ENCODE peak calls at places on chromosomes 13 and 19, in seven cellular contexts. One of them, this sample, is unnamed.

GRCh38 chr19:52935434-52935833 is 12.2 kb upstream of the ZNF888 start:
- DNase-seq in ovary: no peak
- DNase-seq in tibial nerve: no peak
- DNase-seq in suprapubic skin: no peak
- DNase-seq in A549: no peak
- DNase-seq in upper lobe of left lung: no peak
- DNase-seq in transverse colon: peak
- DNase-seq in this sample: peak

GRCh38 chr13:36530050-36530789 is 97.9 kb downstream of the CCNA1 start:
- DNase-seq in ovary: no peak
- DNase-seq in tibial nerve: no peak
- DNase-seq in suprapubic skin: no peak
- DNase-seq in A549: no peak
- DNase-seq in upper lobe of left lung: no peak
- DNase-seq in transverse colon: no peak
- DNase-seq in this sample: no peak

GRCh38 chr13:73428137-73428536 is 369.3 kb downstream of the KLF5 start:
- DNase-seq in ovary: no peak
- DNase-seq in tibial nerve: no peak
- DNase-seq in suprapubic skin: no peak
- DNase-seq in A549: peak
- DNase-seq in upper lobe of left lung: no peak
- DNase-seq in transverse colon: no peak
- DNase-seq in this sample: no peak

GRCh38 chr13:97401421-97401820 is 32.5 kb upstream of the RAP2A start:
- DNase-seq in ovary: no peak
- DNase-seq in tibial nerve: no peak
- DNase-seq in suprapubic skin: no peak
- DNase-seq in A549: no peak
- DNase-seq in upper lobe of left lung: no peak
- DNase-seq in transverse colon: no peak
- DNase-seq in this sample: no peak

GRCh38 chr19:51742736-51743288 is 8.9 kb downstream of the FPR1 start:
- DNase-seq in ovary: no peak
- DNase-seq in tibial nerve: no peak
- DNase-seq in suprapubic skin: no peak
- DNase-seq in A549: no peak
- DNase-seq in upper lobe of left lung: no peak
- DNase-seq in transverse colon: no peak
- DNase-seq in this sample: no peak

GRCh38 chr19:3333020-3333583 is 33.3 kb upstream of the NFIC start:
- DNase-seq in ovary: no peak
- DNase-seq in tibial nerve: no peak
- DNase-seq in suprapubic skin: no peak
- DNase-seq in A549: no peak
- DNase-seq in upper lobe of left lung: no peak
- DNase-seq in transverse colon: no peak
- DNase-seq in this sample: no peak

GRCh38 chr13:109500146-109500773 is 286.1 kb downstream of the IRS2 start:
- DNase-seq in ovary: peak
- DNase-seq in tibial nerve: no peak
- DNase-seq in suprapubic skin: no peak
- DNase-seq in A549: peak
- DNase-seq in upper lobe of left lung: no peak
- DNase-seq in transverse colon: no peak
- DNase-seq in this sample: no peak

GRCh38 chr13:48296528-48296927 is 7.0 kb upstream of the RB1 start:
- DNase-seq in ovary: no peak
- DNase-seq in tibial nerve: no peak
- DNase-seq in suprapubic skin: no peak
- DNase-seq in A549: no peak
- DNase-seq in upper lobe of left lung: no peak
- DNase-seq in transverse colon: no peak
- DNase-seq in this sample: no peak

GRCh38 chr19:17775991-17776803 is 18.7 kb upstream of the B3GNT3 start:
- DNase-seq in ovary: no peak
- DNase-seq in tibial nerve: no peak
- DNase-seq in suprapubic skin: no peak
- DNase-seq in A549: no peak
- DNase-seq in upper lobe of left lung: peak
- DNase-seq in transverse colon: no peak
- DNase-seq in this sample: no peak

GRCh38 chr13:64546371-64546770 is 2683.8 kb downstream of the PCDH9 start:
- DNase-seq in ovary: no peak
- DNase-seq in tibial nerve: no peak
- DNase-seq in suprapubic skin: no peak
- DNase-seq in A549: no peak
- DNase-seq in upper lobe of left lung: no peak
- DNase-seq in transverse colon: no peak
- DNase-seq in this sample: no peak

GRCh38 chr19:1739960-1740629 is 13.2 kb upstream of the ONECUT3 start:
- DNase-seq in ovary: no peak
- DNase-seq in tibial nerve: no peak
- DNase-seq in suprapubic skin: no peak
- DNase-seq in A549: no peak
- DNase-seq in upper lobe of left lung: no peak
- DNase-seq in transverse colon: no peak
- DNase-seq in this sample: no peak

GRCh38 chr13:24512208-24513068 is at the start of gene PARP4:
- DNase-seq in ovary: peak
- DNase-seq in tibial nerve: peak
- DNase-seq in suprapubic skin: peak
- DNase-seq in A549: peak
- DNase-seq in upper lobe of left lung: peak
- DNase-seq in transverse colon: peak
- DNase-seq in this sample: peak

GRCh38 chr13:25151626-25152025 is 20.5 kb downstream of the AMER2 start:
- DNase-seq in ovary: no peak
- DNase-seq in tibial nerve: no peak
- DNase-seq in suprapubic skin: no peak
- DNase-seq in A549: no peak
- DNase-seq in upper lobe of left lung: no peak
- DNase-seq in transverse colon: no peak
- DNase-seq in this sample: no peak

GRCh38 chr19:48925240-48925843 is 8.2 kb upstream of the DHDH start:
- DNase-seq in ovary: no peak
- DNase-seq in tibial nerve: no peak
- DNase-seq in suprapubic skin: no peak
- DNase-seq in A549: no peak
- DNase-seq in upper lobe of left lung: no peak
- DNase-seq in transverse colon: no peak
- DNase-seq in this sample: no peak

GRCh38 chr13:111568290-111568689 is 247.8 kb downstream of the TEX29 start:
- DNase-seq in ovary: no peak
- DNase-seq in tibial nerve: no peak
- DNase-seq in suprapubic skin: no peak
- DNase-seq in A549: no peak
- DNase-seq in upper lobe of left lung: no peak
- DNase-seq in transverse colon: no peak
- DNase-seq in this sample: no peak

DNA sequence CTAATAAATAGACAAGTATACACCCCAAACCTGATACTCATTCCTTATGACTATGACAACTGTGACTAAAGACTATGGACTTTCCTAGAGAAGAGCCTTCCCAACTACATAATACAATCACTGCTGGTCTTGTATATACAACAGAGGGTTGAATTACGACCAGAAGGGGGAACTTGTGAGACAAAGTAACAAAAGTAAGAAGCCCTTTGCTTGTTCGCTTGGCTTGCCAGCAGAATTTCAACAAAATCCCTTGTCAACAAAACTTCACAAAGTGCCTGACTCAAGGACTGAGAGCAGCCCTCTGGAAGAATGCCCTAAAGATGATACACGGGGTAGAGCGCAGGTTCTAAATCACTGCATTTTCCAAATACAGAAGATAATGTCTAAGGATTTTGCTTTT is 99.4 kb downstream of the WASF3 start:
- DNase-seq in ovary: no peak
- DNase-seq in tibial nerve: no peak
- DNase-seq in suprapubic skin: no peak
- DNase-seq in A549: no peak
- DNase-seq in upper lobe of left lung: no peak
- DNase-seq in transverse colon: no peak
- DNase-seq in this sample: no peak
- TF ChIP-seq CTCF in ovary: no peak
- TF ChIP-seq CTCF in tibial nerve: no peak
- TF ChIP-seq CTCF in suprapubic skin: no peak
- TF ChIP-seq CTCF in A549: no peak
- TF ChIP-seq CTCF in upper lobe of left lung: no peak
- TF ChIP-seq CTCF in transverse colon: no peak
- TF ChIP-seq CTCF in this sample: no peak

DNA sequence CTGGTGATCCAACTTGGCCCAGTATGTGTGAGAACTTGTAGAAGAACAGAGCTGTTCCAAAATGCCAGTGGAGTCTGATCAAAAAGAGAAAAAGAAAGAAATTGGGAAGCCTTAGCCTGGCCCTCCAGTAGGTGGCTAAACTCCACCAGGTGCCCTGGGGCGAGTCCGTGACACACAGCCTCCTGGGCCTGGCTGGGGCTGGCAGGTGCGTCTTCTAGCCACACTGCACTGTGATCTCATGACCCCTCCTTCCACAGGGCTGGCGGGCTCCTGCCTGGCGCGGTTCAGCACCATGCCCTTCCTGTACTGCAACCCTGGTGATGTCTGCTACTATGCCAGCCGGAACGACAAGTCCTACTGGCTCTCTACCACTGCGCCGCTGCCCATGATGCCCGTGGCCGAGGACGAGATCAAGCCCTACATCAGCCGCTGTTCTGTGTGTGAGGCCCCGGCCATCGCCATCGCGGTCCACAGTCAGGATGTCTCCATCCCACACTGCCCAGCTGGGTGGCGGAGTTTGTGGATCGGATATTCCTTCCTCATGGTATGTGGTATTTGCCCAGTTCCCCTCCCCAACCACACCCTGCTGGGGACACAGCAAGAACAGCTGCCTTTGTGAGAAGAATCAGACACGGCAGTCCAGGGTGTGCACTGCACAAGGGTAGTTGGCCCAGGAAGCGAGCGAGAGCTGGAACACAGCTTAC is 53.7 kb downstream of the RAB20 start:
- DNase-seq in ovary: no peak
- DNase-seq in tibial nerve: no peak
- DNase-seq in suprapubic skin: no peak
- DNase-seq in A549: peak
- DNase-seq in upper lobe of left lung: peak
- DNase-seq in transverse colon: peak
- DNase-seq in this sample: no peak
- H3K4me3 ChIP-seq in ovary: no peak
- H3K4me3 ChIP-seq in tibial nerve: no peak
- H3K4me3 ChIP-seq in suprapubic skin: no peak
- H3K4me3 ChIP-seq in A549: no peak
- H3K4me3 ChIP-seq in upper lobe of left lung: no peak
- H3K4me3 ChIP-seq in transverse colon: no peak
- H3K4me3 ChIP-seq in this sample: no peak

GRCh38 chr19:39390759-39391592 is at the start of the genes MED29 and PAF1:
- DNase-seq in ovary: peak
- DNase-seq in tibial nerve: peak
- DNase-seq in suprapubic skin: peak
- DNase-seq in A549: peak
- DNase-seq in upper lobe of left lung: peak
- DNase-seq in transverse colon: peak
- DNase-seq in this sample: peak
- TF ChIP-seq EP300 in ovary: peak
- TF ChIP-seq EP300 in tibial nerve: peak
- TF ChIP-seq EP300 in suprapubic skin: no peak
- TF ChIP-seq EP300 in A549: no peak
- TF ChIP-seq EP300 in upper lobe of left lung: no peak
- TF ChIP-seq EP300 in transverse colon: no peak
- TF ChIP-seq EP300 in this sample: no peak

GRCh38 chr19:4830332-4830731 is 1.2 kb downstream of the TICAM1 start:
- DNase-seq in ovary: no peak
- DNase-seq in tibial nerve: no peak
- DNase-seq in suprapubic skin: no peak
- DNase-seq in A549: no peak
- DNase-seq in upper lobe of left lung: no peak
- DNase-seq in transverse colon: no peak
- DNase-seq in this sample: no peak

GRCh38 chr19:4830768-4831265 is 695 bp downstream of the TICAM1 start:
- DNase-seq in ovary: no peak
- DNase-seq in tibial nerve: no peak
- DNase-seq in suprapubic skin: no peak
- DNase-seq in A549: no peak
- DNase-seq in upper lobe of left lung: no peak
- DNase-seq in transverse colon: no peak
- DNase-seq in this sample: no peak

GRCh38 chr19:4832776-4833175 is 1.3 kb upstream of the TICAM1 start:
- DNase-seq in ovary: no peak
- DNase-seq in tibial nerve: no peak
- DNase-seq in suprapubic skin: no peak
- DNase-seq in A549: no peak
- DNase-seq in upper lobe of left lung: no peak
- DNase-seq in transverse colon: no peak
- DNase-seq in this sample: no peak

GRCh38 chr19:4831351-4832340 is at the start of gene TICAM1:
- DNase-seq in ovary: peak
- DNase-seq in tibial nerve: peak
- DNase-seq in suprapubic skin: peak
- DNase-seq in A549: peak
- DNase-seq in upper lobe of left lung: peak
- DNase-seq in transverse colon: peak
- DNase-seq in this sample: peak

GRCh38 chr19:4829001-4829712 is 2.4 kb downstream of the TICAM1 start:
- DNase-seq in ovary: no peak
- DNase-seq in tibial nerve: no peak
- DNase-seq in suprapubic skin: no peak
- DNase-seq in A549: no peak
- DNase-seq in upper lobe of left lung: no peak
- DNase-seq in transverse colon: peak
- DNase-seq in this sample: no peak
- TF ChIP-seq CTCF in ovary: no peak
- TF ChIP-seq CTCF in tibial nerve: no peak
- TF ChIP-seq CTCF in suprapubic skin: no peak
- TF ChIP-seq CTCF in A549: no peak
- TF ChIP-seq CTCF in upper lobe of left lung: no peak
- TF ChIP-seq CTCF in transverse colon: peak
- TF ChIP-seq CTCF in this sample: no peak